ENCODE peak calls at places on chromosomes 16 and 17, in ten cellular contexts. One of them, this sample, is unnamed.

GRCh38 chr16:17273142-17273561 is 197.6 kb downstream of the XYLT1 start:
- DNase-seq in Kasumi-1: no peak
- DNase-seq in putamen: no peak
- DNase-seq in fibroblast of mammary gland: peak
- DNase-seq in HFFc6: peak
- DNase-seq in HAP-1: no peak
- DNase-seq in central memory CD4-positive, alpha-beta T cell: no peak
- DNase-seq in AG04450: peak
- DNase-seq in astrocyte of the spinal cord: peak
- DNase-seq in prostate gland: no peak
- DNase-seq in this sample: no peak

GRCh38 chr17:82876602-82877391 is 37.0 kb upstream of the ZNF750 start:
- DNase-seq in HAP-1: no peak
- DNase-seq in fibroblast of mammary gland: peak
- DNase-seq in astrocyte of the spinal cord: peak
- DNase-seq in putamen: peak
- DNase-seq in central memory CD4-positive, alpha-beta T cell: no peak
- DNase-seq in AG04450: peak
- DNase-seq in Kasumi-1: peak
- DNase-seq in prostate gland: peak
- DNase-seq in HFFc6: peak
- DNase-seq in this sample: no peak

GRCh38 chr17:75810216-75810615 is 25.6 kb downstream of the UNK start:
- DNase-seq in central memory CD4-positive, alpha-beta T cell: no peak
- DNase-seq in AG04450: no peak
- DNase-seq in Kasumi-1: no peak
- DNase-seq in astrocyte of the spinal cord: no peak
- DNase-seq in HAP-1: no peak
- DNase-seq in prostate gland: no peak
- DNase-seq in fibroblast of mammary gland: no peak
- DNase-seq in HFFc6: no peak
- DNase-seq in putamen: no peak
- DNase-seq in this sample: no peak

GRCh38 chr16:978403-978802 is 3.2 kb upstream of the SOX8 start:
- DNase-seq in central memory CD4-positive, alpha-beta T cell: no peak
- DNase-seq in putamen: no peak
- DNase-seq in HAP-1: no peak
- DNase-seq in prostate gland: no peak
- DNase-seq in astrocyte of the spinal cord: no peak
- DNase-seq in AG04450: no peak
- DNase-seq in fibroblast of mammary gland: no peak
- DNase-seq in HFFc6: no peak
- DNase-seq in Kasumi-1: no peak
- DNase-seq in this sample: no peak

GRCh38 chr16:66619534-66620418 is 15.3 kb downstream of the CMTM3 start:
- DNase-seq in HAP-1: no peak
- DNase-seq in AG04450: no peak
- DNase-seq in prostate gland: no peak
- DNase-seq in HFFc6: peak
- DNase-seq in central memory CD4-positive, alpha-beta T cell: no peak
- DNase-seq in astrocyte of the spinal cord: peak
- DNase-seq in putamen: no peak
- DNase-seq in fibroblast of mammary gland: peak
- DNase-seq in Kasumi-1: peak
- DNase-seq in this sample: no peak

GRCh38 chr17:82323514-82324234 is 6.3 kb upstream of the CD7 start:
- DNase-seq in Kasumi-1: no peak
- DNase-seq in prostate gland: no peak
- DNase-seq in putamen: no peak
- DNase-seq in AG04450: no peak
- DNase-seq in HFFc6: no peak
- DNase-seq in HAP-1: no peak
- DNase-seq in fibroblast of mammary gland: no peak
- DNase-seq in astrocyte of the spinal cord: no peak
- DNase-seq in central memory CD4-positive, alpha-beta T cell: no peak
- DNase-seq in this sample: no peak

GRCh38 chr16:30006095-30006473 is 4.7 kb downstream of the DOC2A start:
- DNase-seq in HFFc6: no peak
- DNase-seq in AG04450: no peak
- DNase-seq in fibroblast of mammary gland: no peak
- DNase-seq in prostate gland: no peak
- DNase-seq in putamen: no peak
- DNase-seq in Kasumi-1: no peak
- DNase-seq in HAP-1: no peak
- DNase-seq in central memory CD4-positive, alpha-beta T cell: no peak
- DNase-seq in astrocyte of the spinal cord: no peak
- DNase-seq in this sample: no peak

GRCh38 chr16:57601801-57602478 is 26.5 kb upstream of the ADGRG1 start:
- DNase-seq in prostate gland: no peak
- DNase-seq in HAP-1: peak
- DNase-seq in astrocyte of the spinal cord: no peak
- DNase-seq in fibroblast of mammary gland: no peak
- DNase-seq in Kasumi-1: no peak
- DNase-seq in central memory CD4-positive, alpha-beta T cell: peak
- DNase-seq in putamen: no peak
- DNase-seq in AG04450: no peak
- DNase-seq in HFFc6: no peak
- DNase-seq in this sample: peak

GRCh38 chr17:55410722-55411462 is 10.7 kb downstream of the MMD start:
- DNase-seq in AG04450: no peak
- DNase-seq in central memory CD4-positive, alpha-beta T cell: no peak
- DNase-seq in HAP-1: no peak
- DNase-seq in HFFc6: no peak
- DNase-seq in astrocyte of the spinal cord: no peak
- DNase-seq in prostate gland: no peak
- DNase-seq in Kasumi-1: no peak
- DNase-seq in fibroblast of mammary gland: peak
- DNase-seq in putamen: no peak
- DNase-seq in this sample: no peak

GRCh38 chr17:66791337-66791736 is 43.6 kb upstream of the CACNG5 start:
- DNase-seq in HAP-1: no peak
- DNase-seq in central memory CD4-positive, alpha-beta T cell: no peak
- DNase-seq in fibroblast of mammary gland: no peak
- DNase-seq in AG04450: no peak
- DNase-seq in HFFc6: no peak
- DNase-seq in astrocyte of the spinal cord: no peak
- DNase-seq in prostate gland: no peak
- DNase-seq in Kasumi-1: peak
- DNase-seq in putamen: peak
- DNase-seq in this sample: peak

GRCh38 chr17:7263071-7263800 is 958 bp upstream of the CLDN7 start:
- DNase-seq in putamen: no peak
- DNase-seq in Kasumi-1: no peak
- DNase-seq in HFFc6: no peak
- DNase-seq in central memory CD4-positive, alpha-beta T cell: no peak
- DNase-seq in HAP-1: peak
- DNase-seq in fibroblast of mammary gland: no peak
- DNase-seq in prostate gland: no peak
- DNase-seq in AG04450: no peak
- DNase-seq in astrocyte of the spinal cord: no peak
- DNase-seq in this sample: no peak

GRCh38 chr17:81713004-81713555 is 996 bp downstream of the SLC25A10 start:
- DNase-seq in fibroblast of mammary gland: no peak
- DNase-seq in central memory CD4-positive, alpha-beta T cell: no peak
- DNase-seq in AG04450: no peak
- DNase-seq in HAP-1: no peak
- DNase-seq in putamen: no peak
- DNase-seq in astrocyte of the spinal cord: no peak
- DNase-seq in HFFc6: no peak
- DNase-seq in Kasumi-1: no peak
- DNase-seq in prostate gland: no peak
- DNase-seq in this sample: no peak

GRCh38 chr17:50029185-50029584 is 26.7 kb upstream of the ITGA3 start:
- DNase-seq in AG04450: no peak
- DNase-seq in fibroblast of mammary gland: no peak
- DNase-seq in HFFc6: no peak
- DNase-seq in central memory CD4-positive, alpha-beta T cell: no peak
- DNase-seq in astrocyte of the spinal cord: no peak
- DNase-seq in prostate gland: no peak
- DNase-seq in HAP-1: no peak
- DNase-seq in Kasumi-1: no peak
- DNase-seq in putamen: no peak
- DNase-seq in this sample: no peak

GRCh38 chr17:41308918-41309359 is at the start of gene KRTAP16-1:
- DNase-seq in HAP-1: no peak
- DNase-seq in prostate gland: no peak
- DNase-seq in AG04450: no peak
- DNase-seq in Kasumi-1: no peak
- DNase-seq in central memory CD4-positive, alpha-beta T cell: no peak
- DNase-seq in HFFc6: no peak
- DNase-seq in astrocyte of the spinal cord: no peak
- DNase-seq in fibroblast of mammary gland: no peak
- DNase-seq in putamen: no peak
- DNase-seq in this sample: no peak

GRCh38 chr16:70679653-70680494 is 6.0 kb downstream of the MTSS2 start:
- DNase-seq in HAP-1: no peak
- DNase-seq in prostate gland: no peak
- DNase-seq in AG04450: no peak
- DNase-seq in putamen: no peak
- DNase-seq in HFFc6: no peak
- DNase-seq in central memory CD4-positive, alpha-beta T cell: no peak
- DNase-seq in astrocyte of the spinal cord: no peak
- DNase-seq in fibroblast of mammary gland: no peak
- DNase-seq in Kasumi-1: no peak
- DNase-seq in this sample: no peak

GRCh38 chr17:80603380-80603779 is 58.7 kb downstream of the RPTOR start:
- DNase-seq in HFFc6: no peak
- DNase-seq in HAP-1: no peak
- DNase-seq in Kasumi-1: no peak
- DNase-seq in astrocyte of the spinal cord: no peak
- DNase-seq in prostate gland: no peak
- DNase-seq in AG04450: no peak
- DNase-seq in central memory CD4-positive, alpha-beta T cell: no peak
- DNase-seq in fibroblast of mammary gland: no peak
- DNase-seq in putamen: no peak
- DNase-seq in this sample: no peak

GRCh38 chr16:8869212-8869987 is 594 bp upstream of the CARHSP1 start:
- DNase-seq in prostate gland: no peak
- DNase-seq in central memory CD4-positive, alpha-beta T cell: no peak
- DNase-seq in AG04450: no peak
- DNase-seq in Kasumi-1: no peak
- DNase-seq in putamen: no peak
- DNase-seq in fibroblast of mammary gland: no peak
- DNase-seq in astrocyte of the spinal cord: no peak
- DNase-seq in HFFc6: no peak
- DNase-seq in HAP-1: no peak
- DNase-seq in this sample: peak

GRCh38 chr16:86355114-86355513 is 155.2 kb upstream of the FOXF1 start:
- DNase-seq in prostate gland: no peak
- DNase-seq in astrocyte of the spinal cord: no peak
- DNase-seq in central memory CD4-positive, alpha-beta T cell: no peak
- DNase-seq in putamen: no peak
- DNase-seq in HAP-1: no peak
- DNase-seq in AG04450: no peak
- DNase-seq in fibroblast of mammary gland: no peak
- DNase-seq in HFFc6: peak
- DNase-seq in Kasumi-1: no peak
- DNase-seq in this sample: no peak

GRCh38 chr16:592518-593306 is 2.8 kb downstream of the RAB40C start:
- DNase-seq in HAP-1: no peak
- DNase-seq in astrocyte of the spinal cord: no peak
- DNase-seq in Kasumi-1: peak
- DNase-seq in fibroblast of mammary gland: peak
- DNase-seq in HFFc6: no peak
- DNase-seq in AG04450: no peak
- DNase-seq in prostate gland: peak
- DNase-seq in central memory CD4-positive, alpha-beta T cell: no peak
- DNase-seq in putamen: peak
- DNase-seq in this sample: peak

GRCh38 chr17:66702106-66702936 is 132.6 kb upstream of the CACNG5 start:
- DNase-seq in fibroblast of mammary gland: peak
- DNase-seq in central memory CD4-positive, alpha-beta T cell: no peak
- DNase-seq in putamen: no peak
- DNase-seq in Kasumi-1: no peak
- DNase-seq in HFFc6: peak
- DNase-seq in prostate gland: no peak
- DNase-seq in astrocyte of the spinal cord: no peak
- DNase-seq in HAP-1: peak
- DNase-seq in AG04450: no peak
- DNase-seq in this sample: no peak

GRCh38 chr17:45425125-45425983 is 7.3 kb downstream of the ARHGAP27 start:
- DNase-seq in prostate gland: peak
- DNase-seq in HAP-1: peak
- DNase-seq in AG04450: peak
- DNase-seq in putamen: no peak
- DNase-seq in astrocyte of the spinal cord: peak
- DNase-seq in central memory CD4-positive, alpha-beta T cell: no peak
- DNase-seq in fibroblast of mammary gland: peak
- DNase-seq in HFFc6: peak
- DNase-seq in Kasumi-1: peak
- DNase-seq in this sample: peak

GRCh38 chr17:622356-622755 is 92.3 kb downstream of the VPS53 start:
- DNase-seq in central memory CD4-positive, alpha-beta T cell: no peak
- DNase-seq in putamen: no peak
- DNase-seq in Kasumi-1: no peak
- DNase-seq in HFFc6: peak
- DNase-seq in HAP-1: no peak
- DNase-seq in fibroblast of mammary gland: peak
- DNase-seq in astrocyte of the spinal cord: peak
- DNase-seq in AG04450: peak
- DNase-seq in prostate gland: no peak
- DNase-seq in this sample: no peak

GRCh38 chr16:83200005-83200779 is 573.4 kb downstream of the CDH13 start:
- DNase-seq in AG04450: no peak
- DNase-seq in HAP-1: no peak
- DNase-seq in astrocyte of the spinal cord: peak
- DNase-seq in HFFc6: no peak
- DNase-seq in central memory CD4-positive, alpha-beta T cell: no peak
- DNase-seq in putamen: no peak
- DNase-seq in prostate gland: no peak
- DNase-seq in Kasumi-1: no peak
- DNase-seq in fibroblast of mammary gland: peak
- DNase-seq in this sample: peak

GRCh38 chr17:68489919-68490318 is 22.3 kb upstream of the PRKAR1A start:
- DNase-seq in AG04450: no peak
- DNase-seq in HFFc6: no peak
- DNase-seq in Kasumi-1: no peak
- DNase-seq in central memory CD4-positive, alpha-beta T cell: no peak
- DNase-seq in fibroblast of mammary gland: peak
- DNase-seq in HAP-1: no peak
- DNase-seq in prostate gland: no peak
- DNase-seq in astrocyte of the spinal cord: no peak
- DNase-seq in putamen: no peak
- DNase-seq in this sample: no peak

GRCh38 chr16:76583466-76583865 is 306.3 kb downstream of the CNTNAP4 start:
- DNase-seq in astrocyte of the spinal cord: peak
- DNase-seq in fibroblast of mammary gland: peak
- DNase-seq in Kasumi-1: no peak
- DNase-seq in AG04450: no peak
- DNase-seq in HFFc6: no peak
- DNase-seq in prostate gland: peak
- DNase-seq in central memory CD4-positive, alpha-beta T cell: no peak
- DNase-seq in putamen: peak
- DNase-seq in HAP-1: peak
- DNase-seq in this sample: peak

GRCh38 chr16:85002099-85002541 is 9.2 kb downstream of the ZDHHC7 start:
- DNase-seq in astrocyte of the spinal cord: peak
- DNase-seq in HAP-1: no peak
- DNase-seq in central memory CD4-positive, alpha-beta T cell: no peak
- DNase-seq in prostate gland: peak
- DNase-seq in Kasumi-1: no peak
- DNase-seq in HFFc6: no peak
- DNase-seq in AG04450: no peak
- DNase-seq in fibroblast of mammary gland: peak
- DNase-seq in putamen: no peak
- DNase-seq in this sample: no peak

GRCh38 chr17:10626378-10626777 is 30.7 kb downstream of the MYH3 start:
- DNase-seq in astrocyte of the spinal cord: no peak
- DNase-seq in AG04450: no peak
- DNase-seq in HAP-1: no peak
- DNase-seq in HFFc6: no peak
- DNase-seq in fibroblast of mammary gland: no peak
- DNase-seq in central memory CD4-positive, alpha-beta T cell: no peak
- DNase-seq in prostate gland: no peak
- DNase-seq in Kasumi-1: no peak
- DNase-seq in putamen: no peak
- DNase-seq in this sample: no peak

GRCh38 chr16:19153876-19154275 is 14.2 kb upstream of the SYT17 start:
- DNase-seq in HAP-1: no peak
- DNase-seq in AG04450: no peak
- DNase-seq in astrocyte of the spinal cord: no peak
- DNase-seq in central memory CD4-positive, alpha-beta T cell: no peak
- DNase-seq in prostate gland: no peak
- DNase-seq in putamen: no peak
- DNase-seq in fibroblast of mammary gland: peak
- DNase-seq in Kasumi-1: no peak
- DNase-seq in HFFc6: no peak
- DNase-seq in this sample: no peak

This sample was measured in SHP77.